ENCODE peak calls at places on chromosome 6, in four cellular contexts. One of them, this sample, is unnamed.

GRCh38 chr6:21133902-21134301 is 459.6 kb upstream of the SOX4 start:
- DNase-seq in mammary epithelial cell: no peak
- DNase-seq in uterus: no peak
- DNase-seq in brain microvascular endothelial cell: no peak
- DNase-seq in this sample: no peak

GRCh38 chr6:107132330-107132954 is 17.1 kb upstream of the BEND3 start:
- DNase-seq in brain microvascular endothelial cell: no peak
- DNase-seq in uterus: no peak
- DNase-seq in mammary epithelial cell: no peak
- DNase-seq in this sample: peak; percentile 44

GRCh38 chr6:135231469-135231844 is 50.3 kb downstream of the MYB start:
- DNase-seq in mammary epithelial cell: no peak
- DNase-seq in brain microvascular endothelial cell: no peak
- DNase-seq in uterus: no peak
- DNase-seq in this sample: peak; percentile 2

GRCh38 chr6:42131531-42131930 is 10.9 kb downstream of the C6orf132 start:
- DNase-seq in brain microvascular endothelial cell: peak; percentile 90
- DNase-seq in mammary epithelial cell: peak; percentile 55
- DNase-seq in uterus: no peak
- DNase-seq in this sample: no peak

GRCh38 chr6:14763139-14763538 is 482.7 kb upstream of the JARID2 start:
- DNase-seq in uterus: no peak
- DNase-seq in brain microvascular endothelial cell: peak; percentile 19
- DNase-seq in mammary epithelial cell: peak; percentile 81
- DNase-seq in this sample: peak; percentile 45

GRCh38 chr6:160430741-160431140 is 82.6 kb downstream of the SLC22A3 start:
- DNase-seq in brain microvascular endothelial cell: no peak
- DNase-seq in mammary epithelial cell: no peak
- DNase-seq in uterus: peak; percentile 70
- DNase-seq in this sample: no peak

GRCh38 chr6:47016916-47017315 is 25.2 kb downstream of the ADGRF1 start:
- DNase-seq in mammary epithelial cell: no peak
- DNase-seq in brain microvascular endothelial cell: no peak
- DNase-seq in uterus: no peak
- DNase-seq in this sample: no peak

GRCh38 chr6:48061630-48062029 is 49.4 kb downstream of the PTCHD4 start:
- DNase-seq in uterus: no peak
- DNase-seq in brain microvascular endothelial cell: no peak
- DNase-seq in mammary epithelial cell: peak; percentile 58
- DNase-seq in this sample: peak; percentile 65

GRCh38 chr6:6546318-6547110 is 42.0 kb upstream of the LY86 start:
- DNase-seq in brain microvascular endothelial cell: no peak
- DNase-seq in mammary epithelial cell: peak; percentile 19
- DNase-seq in uterus: peak; percentile 19
- DNase-seq in this sample: no peak

GRCh38 chr6:168828800-168829199 is 387.8 kb downstream of the SMOC2 start:
- DNase-seq in brain microvascular endothelial cell: peak; percentile 25
- DNase-seq in uterus: no peak
- DNase-seq in mammary epithelial cell: no peak
- DNase-seq in this sample: no peak

GRCh38 chr6:144289006-144289405 is 3.9 kb downstream of the UTRN start:
- DNase-seq in mammary epithelial cell: no peak
- DNase-seq in uterus: no peak
- DNase-seq in brain microvascular endothelial cell: no peak
- DNase-seq in this sample: peak; percentile 7

GRCh38 chr6:113855500-113856010 is 1.6 kb upstream of the MARCKS start:
- DNase-seq in brain microvascular endothelial cell: no peak
- DNase-seq in uterus: peak; percentile 36
- DNase-seq in mammary epithelial cell: peak; percentile 34
- DNase-seq in this sample: no peak

GRCh38 chr6:144151010-144151727 is 852 bp downstream of the STX11 start:
- DNase-seq in uterus: peak; percentile 20
- DNase-seq in mammary epithelial cell: peak; percentile 38
- DNase-seq in brain microvascular endothelial cell: no peak
- DNase-seq in this sample: no peak

GRCh38 chr6:110590821-110591351 is 114.5 kb upstream of the SLC22A16 start:
- DNase-seq in brain microvascular endothelial cell: peak; percentile 69
- DNase-seq in uterus: no peak
- DNase-seq in mammary epithelial cell: peak; percentile 62
- DNase-seq in this sample: no peak

GRCh38 chr6:83193747-83194582 is 808 bp downstream of the RWDD2A start:
- DNase-seq in mammary epithelial cell: peak; percentile 3
- DNase-seq in brain microvascular endothelial cell: no peak
- DNase-seq in uterus: peak; percentile 44
- DNase-seq in this sample: peak; percentile 32

GRCh38 chr6:38114976-38115632 is 295.6 kb downstream of the ZFAND3 start:
- DNase-seq in brain microvascular endothelial cell: no peak
- DNase-seq in mammary epithelial cell: peak; percentile 66
- DNase-seq in uterus: no peak
- DNase-seq in this sample: no peak

GRCh38 chr6:159480471-159480870 is 212.6 kb downstream of the SOD2 start:
- DNase-seq in brain microvascular endothelial cell: no peak
- DNase-seq in mammary epithelial cell: no peak
- DNase-seq in uterus: no peak
- DNase-seq in this sample: no peak

GRCh38 chr6:15527838-15528617 is 134.8 kb downstream of the DTNBP1 start:
- DNase-seq in uterus: no peak
- DNase-seq in brain microvascular endothelial cell: no peak
- DNase-seq in mammary epithelial cell: no peak
- DNase-seq in this sample: no peak

GRCh38 chr6:84549912-84550311 is 214.5 kb downstream of the TBX18 start:
- DNase-seq in mammary epithelial cell: no peak
- DNase-seq in uterus: no peak
- DNase-seq in brain microvascular endothelial cell: no peak
- DNase-seq in this sample: peak; percentile 11

GRCh38 chr6:52233975-52234823 is 10.1 kb downstream of the IL17F start:
- DNase-seq in brain microvascular endothelial cell: peak; percentile 69
- DNase-seq in mammary epithelial cell: peak; percentile 75
- DNase-seq in uterus: no peak
- DNase-seq in this sample: peak; percentile 83

GRCh38 chr6:169620171-169621125 is 81.4 kb downstream of the WDR27 start:
- DNase-seq in mammary epithelial cell: peak; percentile 50
- DNase-seq in brain microvascular endothelial cell: peak; percentile 33
- DNase-seq in uterus: no peak
- DNase-seq in this sample: peak; percentile 41

GRCh38 chr6:142276256-142276655 is 25.6 kb upstream of the ADGRG6 start:
- DNase-seq in brain microvascular endothelial cell: no peak
- DNase-seq in mammary epithelial cell: no peak
- DNase-seq in uterus: no peak
- DNase-seq in this sample: no peak

GRCh38 chr6:168367285-168367720 is 47.7 kb upstream of the DACT2 start:
- DNase-seq in brain microvascular endothelial cell: no peak
- DNase-seq in mammary epithelial cell: no peak
- DNase-seq in uterus: peak; percentile 81
- DNase-seq in this sample: peak; percentile 18

DNA sequence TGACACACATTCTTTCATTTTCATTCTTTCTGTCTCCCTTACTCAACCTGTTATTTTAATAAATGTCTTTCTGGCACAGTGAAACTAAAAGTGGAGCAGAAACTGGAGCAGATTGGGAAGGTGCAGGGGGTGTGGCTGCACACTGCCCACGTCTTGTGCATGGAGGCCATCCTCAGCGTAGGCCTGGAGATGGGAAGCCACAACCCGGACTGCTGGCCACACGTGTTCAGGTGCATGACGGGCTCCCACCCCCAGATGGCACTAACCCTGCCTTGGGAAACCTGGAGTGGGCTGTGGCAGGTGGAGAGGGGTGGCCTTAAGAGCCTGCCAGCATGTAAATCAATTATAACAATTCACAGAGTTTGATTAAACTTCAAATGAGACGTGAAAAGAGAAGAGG is 71.4 kb upstream of the PBOV1 start:
- DNase-seq in mammary epithelial cell: peak; percentile 29
- DNase-seq in uterus: no peak
- DNase-seq in brain microvascular endothelial cell: no peak
- DNase-seq in this sample: no peak
- TF ChIP-seq CTCF in mammary epithelial cell: peak; percentile 36
- TF ChIP-seq CTCF in uterus: no peak
- TF ChIP-seq CTCF in brain microvascular endothelial cell: peak; percentile 39
- TF ChIP-seq CTCF in this sample: no peak

DNA sequence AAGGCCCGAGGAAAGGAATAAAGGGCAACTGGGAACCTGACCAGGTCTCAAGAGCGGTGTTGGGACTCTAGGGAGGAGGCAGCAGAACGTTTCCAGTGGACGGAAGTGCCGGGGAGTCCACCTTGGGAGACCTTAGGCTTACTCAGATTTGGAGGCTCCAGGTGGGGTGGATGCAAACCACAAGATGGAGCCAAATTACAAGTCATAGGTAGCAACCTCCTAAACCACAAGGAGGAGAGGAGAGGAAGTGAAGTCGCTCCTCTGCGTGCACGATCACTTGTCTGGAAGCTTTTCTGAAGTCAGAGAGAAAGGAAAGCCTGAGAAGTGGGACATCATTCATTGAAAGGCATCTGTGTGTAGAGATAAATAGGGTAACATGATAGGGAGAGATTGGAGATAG is 9.3 kb downstream of the HLA-DOA start:
- DNase-seq in uterus: no peak
- DNase-seq in mammary epithelial cell: peak; percentile 29
- DNase-seq in brain microvascular endothelial cell: no peak
- DNase-seq in this sample: peak; percentile 38
- TF ChIP-seq CTCF in uterus: no peak
- TF ChIP-seq CTCF in mammary epithelial cell: peak; percentile 32
- TF ChIP-seq CTCF in brain microvascular endothelial cell: no peak
- TF ChIP-seq CTCF in this sample: no peak

DNA sequence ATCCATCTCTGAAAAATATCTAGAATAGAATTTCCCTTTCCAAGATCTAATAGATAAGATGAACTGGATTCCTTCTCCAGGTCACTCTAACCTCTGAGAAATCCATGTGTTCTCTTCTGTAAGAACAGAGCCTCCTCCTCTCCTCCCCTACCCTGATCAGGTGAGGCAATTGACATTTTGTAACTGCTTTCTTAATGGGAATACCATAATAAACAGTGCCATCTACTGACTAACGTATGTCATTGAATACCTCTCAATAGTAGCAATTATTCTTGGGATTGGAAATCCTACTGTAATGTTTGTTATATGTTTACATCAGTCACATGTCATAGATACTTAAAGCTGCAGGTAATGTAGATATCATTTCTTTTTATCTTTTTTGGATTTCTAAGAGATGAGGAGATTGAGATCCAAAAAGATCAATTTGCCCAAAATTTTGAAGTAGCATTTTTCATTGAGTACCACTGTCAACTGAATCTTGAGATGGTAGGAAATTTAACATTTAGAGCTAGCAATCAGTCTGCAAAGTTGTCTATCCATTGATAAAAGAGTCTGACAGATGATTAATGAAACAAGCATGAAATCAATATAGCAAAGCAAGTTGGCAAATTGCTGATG is 365.8 kb upstream of the HSF2 start:
- DNase-seq in mammary epithelial cell: peak; percentile 47
- DNase-seq in brain microvascular endothelial cell: peak; percentile 12
- DNase-seq in uterus: no peak
- DNase-seq in this sample: peak; percentile 69
- TF ChIP-seq CTCF in mammary epithelial cell: peak; percentile 65
- TF ChIP-seq CTCF in brain microvascular endothelial cell: peak; percentile 55
- TF ChIP-seq CTCF in uterus: peak; percentile 69
- TF ChIP-seq CTCF in this sample: peak; percentile 57

DNA sequence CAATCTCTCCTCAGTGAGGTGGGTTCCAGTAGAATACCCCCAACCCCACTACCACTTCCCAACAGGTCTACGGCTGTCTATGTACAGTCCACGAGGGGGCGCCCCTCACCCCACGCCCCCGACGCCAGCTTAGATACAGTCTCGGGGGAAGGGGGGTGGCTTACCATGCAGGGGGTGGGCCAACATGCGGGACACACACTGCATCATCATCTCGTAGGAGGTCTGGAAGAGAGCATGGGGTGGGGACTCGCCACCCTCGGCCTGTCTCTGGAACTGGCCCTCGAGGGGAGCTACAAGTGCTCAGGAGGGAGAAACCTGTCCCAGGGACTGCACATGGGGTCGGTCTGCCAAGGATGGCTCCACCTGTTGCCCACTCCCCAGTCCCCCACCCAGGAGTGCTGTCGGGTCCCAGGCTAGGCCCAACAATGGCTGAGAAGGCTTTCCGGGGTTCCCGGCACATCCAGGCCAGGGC is 8.5 kb downstream of the MTCH1 start:
- DNase-seq in uterus: no peak
- DNase-seq in brain microvascular endothelial cell: no peak
- DNase-seq in mammary epithelial cell: no peak
- DNase-seq in this sample: no peak
- TF ChIP-seq CTCF in uterus: no peak
- TF ChIP-seq CTCF in brain microvascular endothelial cell: peak; percentile 69
- TF ChIP-seq CTCF in mammary epithelial cell: peak; percentile 28
- TF ChIP-seq CTCF in this sample: no peak

This sample was measured in MCF 10A.